ENCODE peak calls at places on chromosome 21, in six cellular contexts. O is PC-3, N is mesendoderm, C is A549, Q is H1, Z is fibroblast of lung. S is an unnamed sample.
A peak's percentile ranks its signal among the peaks of the same experiment; 100 is the strongest.

GRCh38 chr21:46500224-46500861 is 41.7 kb downstream of the DIP2A start:
- DNase-seq in N (no peak), Q (no peak), O (peak; percentile 85), C (peak; percentile 30), Z (peak; percentile 31), S (no peak)

GRCh38 chr21:16588433-16588860 is 858.7 kb downstream of the USP25 start:
- DNase-seq in O (peak; percentile 28), Z (peak; percentile 77), C (peak; percentile 21), Q (no peak), N (peak; percentile 76), S (peak; percentile 86)

GRCh38 chr21:41973861-41974751 is 20.3 kb upstream of the C2CD2 start:
- DNase-seq in C (no peak), N (peak; percentile 85), Q (no peak), O (no peak), Z (no peak), S (peak; percentile 77)

GRCh38 chr21:46556802-46557201 is 48.1 kb downstream of the S100B start:
- DNase-seq in O (no peak), Q (no peak), N (no peak), C (no peak), Z (no peak), S (peak; percentile 79)

GRCh38 chr21:23093259-23093658 is 2095.1 kb downstream of the NCAM2 start:
- DNase-seq in N (no peak), Z (no peak), C (no peak), O (no peak), Q (no peak), S (peak; percentile 25)

GRCh38 chr21:35593000-35593502 is 467.3 kb downstream of the SETD4 start:
- DNase-seq in N (peak; percentile 22), Z (peak; percentile 65), O (peak; percentile 42), Q (no peak), C (no peak), S (no peak)

GRCh38 chr21:41883582-41883981 is 4.4 kb upstream of the PRDM15 start:
- DNase-seq in Z (no peak), C (no peak), O (no peak), Q (no peak), N (no peak), S (no peak)

GRCh38 chr21:30083120-30083945 is 83.3 kb downstream of the CLDN17 start:
- DNase-seq in C (no peak), N (peak; percentile 82), Q (no peak), Z (no peak), O (no peak), S (no peak)

GRCh38 chr21:46183910-46184624 is at the start of gene SPATC1L:
- DNase-seq in N (peak; percentile 92), C (no peak), Q (peak; percentile 38), Z (peak; percentile 90), O (peak; percentile 63), S (peak; percentile 89)

GRCh38 chr21:43375006-43375826 is 51.7 kb downstream of the SIK1 start:
- DNase-seq in C (no peak), O (no peak), Z (no peak), Q (no peak), N (no peak), S (no peak)

GRCh38 chr21:46189213-46189958 is 5.1 kb upstream of the SPATC1L start:
- DNase-seq in Z (peak; percentile 36), N (no peak), O (no peak), C (no peak), Q (no peak), S (peak; percentile 96)

GRCh38 chr21:41665766-41666595 is 100.9 kb downstream of the RIPK4 start:
- DNase-seq in N (no peak), Q (no peak), O (no peak), C (no peak), Z (no peak), S (peak; percentile 74)

GRCh38 chr21:43262427-43262826 is 93.6 kb downstream of the CRYAA start:
- DNase-seq in C (no peak), N (no peak), Z (peak; percentile 15), O (no peak), Q (no peak), S (no peak)

GRCh38 chr21:33374874-33375644 is 28.2 kb upstream of the IFNGR2 start:
- DNase-seq in C (no peak), Z (no peak), N (no peak), Q (no peak), O (no peak), S (no peak)

GRCh38 chr21:33372582-33372981 is 30.6 kb upstream of the IFNGR2 start:
- DNase-seq in C (no peak), N (no peak), Z (no peak), O (no peak), Q (no peak), S (no peak)

GRCh38 chr21:33373451-33373850 is 29.8 kb upstream of the IFNGR2 start:
- DNase-seq in Z (no peak), Q (no peak), O (peak; percentile 37), N (peak; percentile 8), C (no peak), S (peak; percentile 15)

GRCh38 chr21:33377221-33377620 is 26.0 kb upstream of the IFNGR2 start:
- DNase-seq in Z (no peak), Q (no peak), N (no peak), O (no peak), C (no peak), S (no peak)

GRCh38 chr21:33374080-33374873 is 28.9 kb upstream of the IFNGR2 start:
- DNase-seq in Q (no peak), N (peak; percentile 48), O (peak; percentile 90), Z (peak; percentile 79), C (peak; percentile 33), S (peak; percentile 65)
- H3K4me3 ChIP-seq in Q (no peak overlapping the region), N (no peak overlapping the region), O (peak overlapping the region; percentile 31), Z (no peak overlapping the region), C (no peak overlapping the region), S (no peak overlapping the region)

GRCh38 chr21:33266784-33267135 is 593 bp downstream of the IL10RB start:
- DNase-seq in Z (no peak), N (no peak), O (no peak), C (no peak), Q (no peak), S (no peak)
- H3K4me2 ChIP-seq in Z (peak overlapping the region; percentile 71), N (peak overlapping the region; percentile 45), O (peak overlapping the region; percentile 93), C (peak overlapping the region; percentile 98), Q (peak overlapping the region; percentile 68), S (peak overlapping the region; percentile 99)

GRCh38 chr21:45006536-45007079 is 66.8 kb downstream of the SLX9 start:
- DNase-seq in N (no peak), Z (no peak), Q (no peak), O (no peak), C (no peak), S (no peak)
- H3K4me3 ChIP-seq in N (no peak overlapping the region), Z (no peak overlapping the region), Q (no peak overlapping the region), O (no peak overlapping the region), C (no peak overlapping the region), S (no peak overlapping the region)

DNA sequence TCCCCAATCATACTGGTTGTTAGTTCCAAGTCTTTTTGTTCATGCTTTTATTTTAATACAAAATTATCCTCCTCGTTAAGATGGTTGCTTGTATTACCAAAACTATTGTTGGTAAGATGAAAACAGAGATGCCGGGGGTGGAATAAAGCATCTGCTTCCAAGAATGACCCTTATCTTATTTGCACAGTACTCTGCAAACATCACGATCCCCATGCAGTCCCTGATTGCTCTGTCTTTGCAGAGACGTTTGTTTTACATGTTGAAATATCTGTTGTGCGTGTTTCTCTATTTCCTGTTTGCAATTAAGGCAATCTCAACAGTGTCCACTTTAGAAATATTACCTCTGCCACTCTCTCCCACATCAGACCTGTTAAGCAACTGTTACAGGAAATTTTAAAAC is 141.3 kb upstream of the NCAM2 start:
- DNase-seq in O (no peak), C (no peak), Z (no peak), N (peak; percentile 33), Q (no peak), S (no peak)
- H3K4me2 ChIP-seq in O (peak overlapping the region; percentile 26), C (no peak overlapping the region), Z (no peak overlapping the region), N (no peak overlapping the region), Q (no peak overlapping the region), S (no peak overlapping the region)

DNA sequence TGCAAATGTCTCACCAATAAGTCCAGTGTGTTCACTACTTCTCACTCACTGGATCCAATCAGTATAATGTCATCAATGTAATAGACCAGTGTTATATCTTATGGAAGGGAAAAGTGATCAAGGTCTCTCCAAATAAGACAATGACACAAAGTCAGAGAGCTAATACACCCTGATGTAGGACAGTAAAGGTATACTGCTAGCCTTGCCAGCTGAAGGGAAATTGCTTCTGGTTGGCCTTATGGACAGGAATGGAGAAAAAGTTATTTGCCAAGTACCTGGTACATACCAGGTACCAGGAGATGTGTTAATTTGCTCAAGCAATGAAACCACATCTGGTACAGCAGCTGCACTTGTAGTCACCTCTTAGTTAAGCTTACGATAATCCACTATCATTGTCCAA is 141.0 kb downstream of the LTN1 start:
- DNase-seq in C (no peak), Q (no peak), N (no peak), O (no peak), Z (no peak), S (no peak)
- H3K4me3 ChIP-seq in C (no peak overlapping the region), Q (no peak overlapping the region), N (no peak overlapping the region), O (no peak overlapping the region), Z (no peak overlapping the region), S (no peak overlapping the region)

GRCh38 chr21:25887646-25888321 is 153.0 kb downstream of the GABPA start:
- DNase-seq in N (no peak), C (no peak), Q (no peak), Z (no peak), O (no peak), S (no peak)
- H3K4me2 ChIP-seq in N (no peak overlapping the region), C (no peak overlapping the region), Q (no peak overlapping the region), Z (no peak overlapping the region), O (no peak overlapping the region), S (no peak overlapping the region)

GRCh38 chr21:38490411-38491020 is 7.8 kb downstream of the ERG start:
- DNase-seq in C (no peak), O (no peak), Z (no peak), Q (no peak), N (no peak), S (no peak)

GRCh38 chr21:38487906-38488639 is 10.2 kb downstream of the ERG start:
- DNase-seq in N (no peak), O (peak; percentile 61), Q (no peak), Z (no peak), C (no peak), S (no peak)

GRCh38 chr21:38488640-38489282 is 9.5 kb downstream of the ERG start:
- DNase-seq in O (peak; percentile 51), N (no peak), Z (no peak), Q (no peak), C (no peak), S (no peak)

GRCh38 chr21:38489283-38489677 is 9.0 kb downstream of the ERG start:
- DNase-seq in N (no peak), Q (no peak), C (no peak), Z (no peak), O (peak; percentile 78), S (no peak)

DNA sequence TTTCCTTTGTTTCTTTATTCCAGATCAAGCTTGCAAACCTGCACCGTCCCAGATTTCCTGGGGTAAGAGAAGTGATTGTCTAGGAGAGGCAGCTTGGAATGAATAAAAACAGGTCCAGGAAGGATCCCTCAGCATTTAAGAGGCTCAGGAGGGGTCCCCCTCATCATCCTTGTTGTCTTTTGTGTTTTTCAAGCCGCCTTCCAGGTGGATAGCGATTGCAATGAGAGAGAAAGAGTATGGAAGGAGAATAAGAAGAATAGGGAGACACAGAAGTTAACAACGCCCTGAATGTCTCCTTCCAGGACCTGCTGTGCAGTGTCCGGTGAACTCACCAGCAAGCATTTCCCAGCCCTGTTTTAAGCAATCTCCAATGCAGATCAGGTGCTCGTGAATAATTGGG is 8.5 kb downstream of the ERG start:
- DNase-seq in Z (no peak), N (no peak), Q (no peak), C (no peak), O (no peak), S (no peak)
- H3K4me3 ChIP-seq in Z (no peak overlapping the region), N (no peak overlapping the region), Q (no peak overlapping the region), C (no peak overlapping the region), O (no peak overlapping the region), S (no peak overlapping the region)